ENCODE peak calls at places on chromosome 5, in ten cellular contexts. A is HFFc6; I is activated CD8-positive, alpha-beta memory T cell treated with anti-CD3 and anti-CD28 coated beads for 4 hours; F is AG08395; D is OCI-LY7; P is keratinocyte; H is psoas muscle; B is Panc1; S is GM19239; T is GM13976. K is an unnamed sample.
A peak's percentile ranks its signal among the peaks of the same experiment; 100 is the strongest.

GRCh38 chr5:69083412-69083811 is 10.4 kb upstream of the SLC30A5 start:
- DNase-seq in T (no peak), I (no peak), A (no peak), F (no peak), P (no peak), H (no peak), D (no peak), B (peak; percentile 10), S (no peak), K (no peak)

GRCh38 chr5:20213803-20214202 is 225.8 kb upstream of the CDH18 start:
- DNase-seq in I (no peak), A (no peak), F (no peak), S (no peak), P (no peak), T (no peak), D (no peak), B (no peak), H (no peak), K (peak; percentile 13)

GRCh38 chr5:160747963-160748362 is 104.0 kb downstream of the ATP10B start:
- DNase-seq in T (no peak), I (no peak), S (no peak), B (no peak), H (no peak), D (no peak), A (no peak), F (no peak), P (no peak), K (no peak)

GRCh38 chr5:157520911-157521703 is 54.5 kb downstream of the ADAM19 start:
- DNase-seq in H (no peak), T (no peak), D (no peak), F (peak; percentile 33), S (no peak), I (no peak), A (peak; percentile 32), B (no peak), P (no peak), K (peak; percentile 30)

GRCh38 chr5:124410539-124410938 is 335.9 kb downstream of the ZNF608 start:
- DNase-seq in I (no peak), D (peak; percentile 73), T (peak; percentile 12), F (no peak), H (no peak), S (no peak), A (no peak), B (no peak), P (no peak), K (no peak)

GRCh38 chr5:176425138-176425537 is 8.8 kb upstream of the CLTB start:
- DNase-seq in I (no peak), D (no peak), P (no peak), T (no peak), H (no peak), A (no peak), S (no peak), B (no peak), F (no peak), K (no peak)

GRCh38 chr5:142611154-142611553 is 74.7 kb downstream of the FGF1 start:
- DNase-seq in B (peak; percentile 73), D (peak; percentile 36), F (peak; percentile 76), S (peak; percentile 58), A (peak; percentile 45), I (peak; percentile 22), T (peak; percentile 62), H (peak; percentile 62), P (no peak), K (peak; percentile 61)

GRCh38 chr5:173618927-173619519 is 2.6 kb upstream of the BOD1 start:
- DNase-seq in S (peak; percentile 40), T (peak; percentile 76), H (no peak), D (peak; percentile 83), A (peak; percentile 49), P (no peak), F (peak; percentile 72), I (peak; percentile 4), B (peak; percentile 61), K (peak; percentile 37)

GRCh38 chr5:23763170-23763569 is 255.8 kb downstream of the PRDM9 start:
- DNase-seq in D (no peak), T (no peak), P (no peak), S (no peak), B (no peak), F (no peak), H (no peak), I (no peak), A (no peak), K (no peak)

GRCh38 chr5:174553556-174553955 is 170.8 kb upstream of the MSX2 start:
- DNase-seq in S (no peak), T (no peak), A (no peak), F (no peak), H (peak; percentile 43), I (no peak), D (no peak), B (no peak), P (no peak), K (no peak)

GRCh38 chr5:177122566-177122965 is 11.0 kb upstream of the NSD1 start:
- DNase-seq in T (no peak), I (no peak), H (no peak), P (no peak), S (no peak), A (no peak), D (no peak), B (no peak), F (no peak), K (no peak)

K was measured in HCEC 1CT.